ENCODE peak calls at places on chromosome 5, in nine cellular contexts. G is sciatic nerve; L is activated T-helper 1 cell treated with anti-CD3 and anti-CD28 coated beads, Interleukin-2, amount 50 U/mL, for 16 hours; S is naive thymus-derived CD8-positive, alpha-beta T cell; J is activated T-cell treated with anti-CD3 and anti-CD28 coated beads for 1 hour; E is HL-60; Y is fibroblast of pulmonary artery; H is stimulated activated CD4-positive, alpha-beta T cell treated with anti-CD3 and anti-CD28 coated beads, Interleukin-4, amount 100 ng/mL, for 4 hours; A is NCI-H2081 treated with DMSO at 0.1 percent for 48 hours. X is an unnamed sample.

GRCh38 chr5:16550316-16550952 is 66.4 kb downstream of the RETREG1 start:
- DNase-seq in G (no peak), L (no peak), S (no peak), J (no peak), E (peak), Y (peak), H (peak), A (no peak), X (peak)

GRCh38 chr5:1054018-1054798 is 45.6 kb downstream of the NKD2 start:
- DNase-seq in G (no peak), L (no peak), S (no peak), J (no peak), E (no peak), Y (no peak), H (no peak), A (no peak), X (no peak)

GRCh38 chr5:60340965-60341471 is 358.9 kb downstream of the DEPDC1B start:
- DNase-seq in G (no peak), L (no peak), S (no peak), J (no peak), E (no peak), Y (no peak), H (no peak), A (no peak), X (no peak)

GRCh38 chr5:89083791-89084190 is 200.8 kb upstream of the MEF2C start:
- DNase-seq in G (no peak), L (no peak), S (no peak), J (no peak), E (no peak), Y (peak), H (no peak), A (no peak), X (peak)

GRCh38 chr5:123487298-123487697 is 24.7 kb upstream of the CSNK1G3 start:
- DNase-seq in G (no peak), L (no peak), S (no peak), J (no peak), E (no peak), Y (peak), H (no peak), A (no peak), X (peak)

GRCh38 chr5:135458921-135459331 is 6.8 kb upstream of the TIFAB start:
- DNase-seq in G (peak), L (no peak), S (no peak), J (no peak), E (no peak), Y (peak), H (no peak), A (no peak), X (no peak)

GRCh38 chr5:78591972-78592700 is 56.4 kb downstream of the LHFPL2 start:
- DNase-seq in G (no peak), L (no peak), S (no peak), J (no peak), E (peak), Y (no peak), H (no peak), A (no peak), X (no peak)

GRCh38 chr5:73142035-73142434 is 21.7 kb downstream of the TMEM171 start:
- DNase-seq in G (no peak), L (no peak), S (no peak), J (no peak), E (no peak), Y (no peak), H (no peak), A (no peak), X (no peak)

GRCh38 chr5:124652514-124652819 is 94.0 kb downstream of the ZNF608 start:
- DNase-seq in G (no peak), L (no peak), S (no peak), J (no peak), E (no peak), Y (no peak), H (no peak), A (no peak), X (no peak)

GRCh38 chr5:106269252-106269843 is 1401.4 kb downstream of the EFNA5 start:
- DNase-seq in G (no peak), L (no peak), S (no peak), J (no peak), E (no peak), Y (peak), H (no peak), A (no peak), X (peak)

GRCh38 chr5:54861212-54861894 is 124.0 kb downstream of the ESM1 start:
- DNase-seq in G (no peak), L (no peak), S (no peak), J (no peak), E (no peak), Y (peak), H (no peak), A (no peak), X (peak)

GRCh38 chr5:33832904-33833575 is 58.8 kb downstream of the ADAMTS12 start:
- DNase-seq in G (no peak), L (no peak), S (no peak), J (no peak), E (no peak), Y (no peak), H (no peak), A (no peak), X (no peak)

GRCh38 chr5:99063737-99064136 is 134.9 kb upstream of the CHD1 start:
- DNase-seq in G (no peak), L (no peak), S (no peak), J (no peak), E (no peak), Y (no peak), H (no peak), A (no peak), X (no peak)

GRCh38 chr5:178113841-178114324 is 551 bp downstream of the N4BP3 start:
- DNase-seq in G (no peak), L (no peak), S (no peak), J (no peak), E (no peak), Y (no peak), H (peak), A (no peak), X (no peak)

GRCh38 chr5:136166909-136167308 is 26.1 kb downstream of the SMIM32 start:
- DNase-seq in G (no peak), L (no peak), S (no peak), J (no peak), E (no peak), Y (no peak), H (no peak), A (no peak), X (no peak)

GRCh38 chr5:54387659-54388232 is 67.8 kb upstream of the HSPB3 start:
- DNase-seq in G (no peak), L (no peak), S (no peak), J (no peak), E (no peak), Y (peak), H (no peak), A (no peak), X (peak)

GRCh38 chr5:125461641-125462072 is 715.2 kb upstream of the ZNF608 start:
- DNase-seq in G (no peak), L (no peak), S (no peak), J (no peak), E (no peak), Y (peak), H (no peak), A (no peak), X (no peak)

GRCh38 chr5:172451771-172452197 is 2.5 kb downstream of the SH3PXD2B start:
- DNase-seq in G (no peak), L (no peak), S (no peak), J (no peak), E (no peak), Y (peak), H (no peak), A (no peak), X (peak)

GRCh38 chr5:54360089-54360488 is 49.7 kb upstream of the ARL15 start:
- DNase-seq in G (no peak), L (no peak), S (no peak), J (no peak), E (no peak), Y (peak), H (no peak), A (no peak), X (peak)

GRCh38 chr5:149528661-149529060 is 22.6 kb downstream of the CSNK1A1 start:
- DNase-seq in G (no peak), L (no peak), S (no peak), J (no peak), E (no peak), Y (no peak), H (no peak), A (no peak), X (no peak)

GRCh38 chr5:169286572-169287325 is 14.2 kb downstream of the SLIT3 start:
- DNase-seq in G (no peak), L (no peak), S (no peak), J (no peak), E (no peak), Y (peak), H (no peak), A (no peak), X (no peak)

GRCh38 chr5:76083555-76084495 is 642 bp downstream of the SV2C start:
- DNase-seq in G (no peak), L (no peak), S (no peak), J (no peak), E (no peak), Y (no peak), H (no peak), A (no peak), X (peak)

GRCh38 chr5:16570121-16570815 is 46.5 kb downstream of the RETREG1 start:
- DNase-seq in G (no peak), L (no peak), S (no peak), J (no peak), E (no peak), Y (peak), H (no peak), A (no peak), X (peak)

GRCh38 chr5:72106922-72107873 is at the start of gene MAP1B:
- DNase-seq in G (peak), L (no peak), S (no peak), J (no peak), E (no peak), Y (peak), H (no peak), A (no peak), X (peak)

GRCh38 chr5:154078305-154078704 is 39.5 kb downstream of the MFAP3 start:
- DNase-seq in G (no peak), L (no peak), S (no peak), J (no peak), E (peak), Y (peak), H (no peak), A (peak), X (no peak)

GRCh38 chr5:16577677-16578076 is 39.1 kb downstream of the RETREG1 start:
- DNase-seq in G (no peak), L (no peak), S (no peak), J (no peak), E (no peak), Y (no peak), H (no peak), A (no peak), X (no peak)

GRCh38 chr5:129459485-129460120 is 495 bp upstream of the ADAMTS19 start:
- DNase-seq in G (no peak), L (no peak), S (no peak), J (no peak), E (no peak), Y (peak), H (no peak), A (no peak), X (peak)

GRCh38 chr5:35009657-35010056 is 38.1 kb downstream of the AGXT2 start:
- DNase-seq in G (no peak), L (no peak), S (no peak), J (no peak), E (no peak), Y (peak), H (no peak), A (no peak), X (peak)

GRCh38 chr5:36897616-36898015 is 21.0 kb downstream of the NIPBL start:
- DNase-seq in G (no peak), L (no peak), S (no peak), J (no peak), E (no peak), Y (peak), H (no peak), A (no peak), X (peak)

GRCh38 chr5:133457439-133457838 is 154.9 kb downstream of the FSTL4 start:
- DNase-seq in G (no peak), L (no peak), S (no peak), J (no peak), E (no peak), Y (no peak), H (no peak), A (no peak), X (no peak)

GRCh38 chr5:151085517-151086031 is 4.7 kb upstream of the TNIP1 start:
- DNase-seq in G (no peak), L (peak), S (no peak), J (no peak), E (no peak), Y (peak), H (peak), A (no peak), X (no peak)

GRCh38 chr5:36744041-36744677 is 132.4 kb upstream of the NIPBL start:
- DNase-seq in G (no peak), L (no peak), S (no peak), J (no peak), E (no peak), Y (no peak), H (no peak), A (no peak), X (no peak)

GRCh38 chr5:7850533-7851239 is at the start of gene CFAP90:
- DNase-seq in G (peak), L (no peak), S (peak), J (peak), E (no peak), Y (peak), H (peak), A (no peak), X (no peak)

GRCh38 chr5:135227064-135228022 is 171.7 kb downstream of the MACROH2A1 start:
- DNase-seq in G (peak), L (no peak), S (no peak), J (no peak), E (no peak), Y (no peak), H (no peak), A (no peak), X (no peak)

GRCh38 chr5:95761771-95762680 is 30.9 kb downstream of the RHOBTB3 start:
- DNase-seq in G (no peak), L (no peak), S (no peak), J (no peak), E (no peak), Y (peak), H (no peak), A (no peak), X (no peak)

GRCh38 chr5:95817430-95817829 is 5.1 kb downstream of the GLRX start:
- DNase-seq in G (no peak), L (no peak), S (peak), J (no peak), E (no peak), Y (no peak), H (no peak), A (no peak), X (no peak)

GRCh38 chr5:156479864-156480263 is 152.9 kb downstream of the SGCD start:
- DNase-seq in G (no peak), L (no peak), S (no peak), J (no peak), E (peak), Y (peak), H (no peak), A (no peak), X (peak)

GRCh38 chr5:172235827-172236749 is 42.1 kb downstream of the EFCAB9 start:
- DNase-seq in G (no peak), L (no peak), S (no peak), J (no peak), E (no peak), Y (peak), H (no peak), A (no peak), X (peak)

GRCh38 chr5:91151947-91152346 is 231.2 kb downstream of the ARRDC3 start:
- DNase-seq in G (no peak), L (no peak), S (no peak), J (no peak), E (no peak), Y (peak), H (no peak), A (no peak), X (peak)